ENCODE peak calls at places on chromosomes 3 and 15, in eight cellular contexts. N is keratinocyte, H is neuronal stem cell, G is neural progenitor cell, S is endothelial cell of umbilical vein, M is Karpas-422, L is MM.1S, P is mammary epithelial cell. Z is an unnamed sample.

GRCh38 chr3:180870008-180870733 is 42.3 kb upstream of the FXR1 start:
- DNase-seq in N (no peak), H (peak), G (peak), S (peak), M (no peak), L (no peak), P (peak), Z (peak)

GRCh38 chr3:10140996-10141546 is 507 bp upstream of the VHL start:
- DNase-seq in N (no peak), H (no peak), G (no peak), S (no peak), M (no peak), L (no peak), P (no peak), Z (no peak)

GRCh38 chr3:107795514-107796094 is 272.8 kb downstream of the BBX start:
- DNase-seq in N (no peak), H (no peak), G (no peak), S (no peak), M (no peak), L (no peak), P (no peak), Z (no peak)

GRCh38 chr3:143536817-143537535 is 311.3 kb downstream of the SLC9A9 start:
- DNase-seq in N (no peak), H (no peak), G (no peak), S (no peak), M (no peak), L (peak), P (peak), Z (no peak)

GRCh38 chr3:8959683-8960082 is 3.6 kb downstream of the RAD18 start:
- DNase-seq in N (no peak), H (no peak), G (no peak), S (no peak), M (peak), L (no peak), P (no peak), Z (no peak)

GRCh38 chr3:79012530-79012913 is 755.3 kb downstream of the ROBO1 start:
- DNase-seq in N (no peak), H (no peak), G (no peak), S (no peak), M (no peak), L (no peak), P (no peak), Z (no peak)

GRCh38 chr3:147943265-147943945 is 534.2 kb downstream of the ZIC1 start:
- DNase-seq in N (no peak), H (no peak), G (no peak), S (peak), M (no peak), L (no peak), P (peak), Z (no peak)

GRCh38 chr15:69662668-69663000 is 210.0 kb downstream of the RPLP1 start:
- DNase-seq in N (no peak), H (no peak), G (no peak), S (no peak), M (no peak), L (no peak), P (no peak), Z (no peak)

GRCh38 chr15:47885921-47886320 is 168.6 kb downstream of the SEMA6D start:
- DNase-seq in N (peak), H (no peak), G (peak), S (no peak), M (no peak), L (no peak), P (peak), Z (no peak)

GRCh38 chr3:20846792-20847191 is 660.8 kb upstream of the SGO1 start:
- DNase-seq in N (no peak), H (no peak), G (no peak), S (no peak), M (no peak), L (no peak), P (no peak), Z (no peak)

GRCh38 chr15:57432141-57432701 is 55.9 kb downstream of the CGNL1 start:
- DNase-seq in N (no peak), H (no peak), G (no peak), S (peak), M (no peak), L (no peak), P (no peak), Z (peak)

GRCh38 chr15:40416056-40416455 is 10.5 kb downstream of the IVD start:
- DNase-seq in N (no peak), H (no peak), G (no peak), S (no peak), M (no peak), L (no peak), P (no peak), Z (no peak)

GRCh38 chr3:109809513-109809912 is 472.2 kb upstream of the DPPA4 start:
- DNase-seq in N (no peak), H (no peak), G (no peak), S (no peak), M (no peak), L (no peak), P (no peak), Z (no peak)

GRCh38 chr15:80599359-80599758 is 95.8 kb upstream of the ABHD17C start:
- DNase-seq in N (no peak), H (no peak), G (no peak), S (peak), M (no peak), L (no peak), P (peak), Z (no peak)

GRCh38 chr3:126753191-126754160 is 49.4 kb downstream of the CHCHD6 start:
- DNase-seq in N (peak), H (no peak), G (no peak), S (no peak), M (no peak), L (no peak), P (peak), Z (no peak)

GRCh38 chr3:188349276-188349962 is 195.5 kb downstream of the LPP start:
- DNase-seq in N (no peak), H (no peak), G (peak), S (no peak), M (peak), L (no peak), P (peak), Z (peak)

DNA sequence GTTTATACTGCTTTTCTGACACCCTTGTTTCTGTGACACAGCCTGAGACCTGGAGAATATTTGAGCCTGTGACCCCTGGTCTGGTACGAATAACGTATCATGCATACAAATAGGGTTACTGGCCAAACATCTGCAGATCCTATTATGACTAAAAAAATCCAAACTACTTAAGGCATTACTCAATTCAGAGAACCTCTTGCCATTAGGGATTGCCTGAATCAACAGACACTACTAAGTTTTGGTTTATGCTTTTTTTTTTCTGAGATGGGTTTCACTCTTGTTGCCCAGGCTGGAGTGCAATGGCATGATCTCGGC is 35.4 kb downstream of the OSBPL10 start:
- DNase-seq in N (no peak), H (no peak), G (no peak), S (no peak), M (peak), L (no peak), P (no peak), Z (no peak)
- H3K9ac ChIP-seq in N (no peak), H (peak), G (no peak), S (no peak), M (peak), L (no peak), P (no peak), Z (no peak)

GRCh38 chr15:96381463-96381862 is 51.0 kb downstream of the NR2F2 start:
- DNase-seq in N (no peak), H (no peak), G (no peak), S (no peak), M (no peak), L (no peak), P (no peak), Z (no peak)
- H3K27ac ChIP-seq in N (no peak), H (no peak), G (no peak), S (no peak), M (no peak), L (no peak), P (no peak), Z (no peak)

GRCh38 chr15:74788042-74788715 is 6.3 kb downstream of the CSK start:
- DNase-seq in N (no peak), H (no peak), G (no peak), S (no peak), M (no peak), L (no peak), P (no peak), Z (no peak)
- H3K4me3 ChIP-seq in N (no peak), H (no peak), G (no peak), S (no peak), M (peak), L (peak), P (no peak), Z (no peak)

GRCh38 chr15:74383695-74384565 is 16.5 kb upstream of the CYP11A1 start:
- DNase-seq in N (no peak), H (no peak), G (no peak), S (no peak), M (peak), L (peak), P (peak), Z (no peak)
- H3K9ac ChIP-seq in N (peak), H (no peak), G (no peak), S (no peak), M (peak), L (peak), P (peak), Z (no peak)

Z was measured in endodermal cell.